ENCODE peak calls at places on chromosomes 4 and X, in seven cellular contexts. O is A549, T is kidney, J is sigmoid colon, D is right atrium auricular region, S is astrocyte of the spinal cord, B is psoas muscle. Y is an unnamed sample.

GRCh38 chr4:102042843-102043802 is 252.6 kb downstream of the BANK1 start:
- DNase-seq in O (no peak), T (no peak), J (no peak), D (no peak), S (no peak), B (no peak), Y (peak; percentile 1)

GRCh38 chr4:115938764-115939443 is 825.5 kb upstream of the NDST4 start:
- DNase-seq in O (no peak), T (no peak), J (no peak), D (no peak), S (no peak), B (no peak), Y (no peak)

GRCh38 chr4:75895744-75896314 is 6.4 kb downstream of the PPEF2 start:
- DNase-seq in O (peak; percentile 15), T (no peak), J (no peak), D (no peak), S (peak; percentile 8), B (no peak), Y (peak; percentile 34)

GRCh38 chr4:38980903-38981676 is 51.1 kb downstream of the TMEM156 start:
- DNase-seq in O (no peak), T (no peak), J (no peak), D (no peak), S (peak; percentile 85), B (no peak), Y (peak; percentile 84)

GRCh38 chrX:140157611-140158010 is 192.3 kb upstream of the CXorf66 start:
- DNase-seq in O (no peak), T (no peak), J (no peak), D (no peak), S (peak; percentile 85), B (no peak), Y (peak; percentile 93)

GRCh38 chr4:11009281-11009680 is 324.7 kb upstream of the CLNK start:
- DNase-seq in O (no peak), T (no peak), J (no peak), D (no peak), S (no peak), B (no peak), Y (no peak)

GRCh38 chr4:6345096-6345830 is 75.6 kb downstream of the WFS1 start:
- DNase-seq in O (no peak), T (peak; percentile 12), J (no peak), D (no peak), S (no peak), B (no peak), Y (no peak)

GRCh38 chr4:181601118-181601517 is 642.1 kb upstream of the TENM3 start:
- DNase-seq in O (no peak), T (no peak), J (no peak), D (no peak), S (no peak), B (no peak), Y (peak; percentile 64)

GRCh38 chr4:170497729-170498128 is 408.0 kb upstream of the AADAT start:
- DNase-seq in O (no peak), T (no peak), J (no peak), D (no peak), S (no peak), B (no peak), Y (no peak)

GRCh38 chrX:108216405-108216804 is 124.8 kb downstream of the ATG4A start:
- DNase-seq in O (no peak), T (no peak), J (no peak), D (no peak), S (peak; percentile 23), B (no peak), Y (no peak)

GRCh38 chrX:50971390-50971789 is 60.9 kb downstream of the BMP15 start:
- DNase-seq in O (no peak), T (no peak), J (no peak), D (no peak), S (no peak), B (no peak), Y (peak; percentile 24)

GRCh38 chr4:1556541-1557220 is 127.4 kb downstream of the FAM53A start:
- DNase-seq in O (no peak), T (no peak), J (no peak), D (no peak), S (no peak), B (no peak), Y (no peak)

GRCh38 chr4:106583567-106583966 is 215.0 kb upstream of the GIMD1 start:
- DNase-seq in O (peak; percentile 31), T (no peak), J (no peak), D (no peak), S (peak; percentile 95), B (no peak), Y (peak; percentile 98)

GRCh38 chr4:15920723-15921591 is 17.6 kb downstream of the FGFBP1 start:
- DNase-seq in O (peak; percentile 63), T (peak; percentile 90), J (no peak), D (peak; percentile 88), S (peak; percentile 97), B (peak; percentile 72), Y (peak; percentile 96)

GRCh38 chr4:91057871-91058270 is 930.7 kb downstream of the CCSER1 start:
- DNase-seq in O (no peak), T (no peak), J (no peak), D (no peak), S (no peak), B (no peak), Y (no peak)

GRCh38 chr4:38669233-38669632 is 5.2 kb downstream of the KLF3 start:
- DNase-seq in O (no peak), T (no peak), J (no peak), D (no peak), S (no peak), B (no peak), Y (no peak)

GRCh38 chr4:99275050-99275449 is 15.7 kb downstream of the ADH1A start:
- DNase-seq in O (no peak), T (no peak), J (no peak), D (no peak), S (no peak), B (no peak), Y (no peak)

GRCh38 chrX:34132028-34132427 is at the start of gene FAM47A:
- DNase-seq in O (no peak), T (no peak), J (no peak), D (no peak), S (no peak), B (no peak), Y (no peak)

GRCh38 chrX:3609800-3610199 is 103.6 kb downstream of the PRKX start:
- DNase-seq in O (no peak), T (no peak), J (no peak), D (no peak), S (peak; percentile 81), B (no peak), Y (peak; percentile 22)

GRCh38 chr4:184237612-184238011 is 19.9 kb upstream of the ENPP6 start:
- DNase-seq in O (no peak), T (no peak), J (no peak), D (no peak), S (no peak), B (no peak), Y (no peak)

GRCh38 chr4:7335363-7336066 is 99.2 kb downstream of the PSAPL1 start:
- DNase-seq in O (peak; percentile 69), T (peak; percentile 82), J (no peak), D (no peak), S (no peak), B (peak; percentile 41), Y (peak; percentile 8)

GRCh38 chr4:1218892-1219552 is 29.9 kb downstream of the CTBP1 start:
- DNase-seq in O (no peak), T (no peak), J (no peak), D (no peak), S (no peak), B (no peak), Y (no peak)

GRCh38 chr4:8308144-8308543 is 38.6 kb downstream of the HTRA3 start:
- DNase-seq in O (no peak), T (no peak), J (peak; percentile 60), D (no peak), S (no peak), B (no peak), Y (no peak)

GRCh38 chr4:114225462-114225861 is 246.0 kb upstream of the ARSJ start:
- DNase-seq in O (no peak), T (no peak), J (no peak), D (no peak), S (no peak), B (no peak), Y (no peak)

GRCh38 chrX:39811391-39811790 is 286.4 kb downstream of the BCOR start:
- DNase-seq in O (no peak), T (no peak), J (no peak), D (no peak), S (no peak), B (no peak), Y (no peak)

GRCh38 chr4:152039085-152039484 is 278.3 kb upstream of the GATB start:
- DNase-seq in O (no peak), T (no peak), J (no peak), D (no peak), S (peak; percentile 79), B (no peak), Y (peak; percentile 77)
- H3K4me3 ChIP-seq in O (no peak overlapping the region), T (no peak overlapping the region), J (no peak overlapping the region), D (no peak overlapping the region), S (no peak overlapping the region), B (no peak overlapping the region), Y (no peak overlapping the region)

GRCh38 chr4:23130845-23131244 is 438.1 kb downstream of the GBA3 start:
- DNase-seq in O (no peak), T (no peak), J (no peak), D (no peak), S (no peak), B (no peak), Y (no peak)
- TF ChIP-seq CTCF in O (no peak), T (no peak), J (no peak), D (no peak), S (no peak), B (no peak), Y (no peak)

DNA sequence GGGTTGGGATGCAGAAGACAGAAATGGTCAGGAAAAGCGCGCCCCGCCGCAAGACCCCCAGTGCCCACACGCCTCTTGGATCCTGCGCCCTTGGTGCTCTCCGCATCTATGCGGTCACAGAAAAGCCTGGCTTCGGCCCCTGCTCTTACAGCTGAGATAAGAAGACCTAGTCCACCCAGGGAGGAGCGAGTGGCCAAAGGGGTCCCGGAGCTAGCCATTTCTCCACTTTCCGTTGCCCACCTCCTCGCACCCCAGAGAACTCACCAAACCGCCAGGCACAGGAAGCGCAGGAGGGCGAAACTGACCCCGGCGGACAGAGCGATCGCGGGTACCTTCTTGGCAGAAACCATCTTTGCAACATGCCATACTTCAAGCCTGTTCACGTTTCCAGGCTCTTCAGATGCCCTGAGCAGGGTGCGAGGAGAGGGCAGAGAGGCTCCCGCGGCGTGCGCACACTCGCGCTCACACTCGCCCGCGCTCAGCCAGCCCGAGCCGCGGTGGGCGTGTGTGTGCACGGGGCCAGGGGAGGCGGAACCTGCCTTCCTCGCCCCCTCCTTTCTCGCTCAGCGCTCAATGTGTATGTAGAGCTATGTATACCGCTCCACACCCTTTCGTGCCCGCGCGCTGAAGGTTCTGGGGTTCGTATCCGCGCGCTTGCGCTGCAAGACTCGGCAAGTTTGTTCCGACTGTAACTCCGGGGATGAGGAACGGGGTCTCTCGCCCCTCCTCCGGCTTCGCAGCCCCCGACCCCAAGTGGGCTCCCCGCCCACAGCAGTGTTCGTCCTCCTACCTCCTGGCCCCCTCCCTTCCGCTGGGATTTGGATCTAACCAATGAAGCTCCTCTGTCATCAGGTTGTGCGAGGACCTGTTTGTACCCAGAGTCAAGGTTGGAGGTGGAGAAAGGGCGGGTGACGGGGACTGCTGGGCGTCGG is at the start of gene GABRA4:
- DNase-seq in O (no peak), T (peak; percentile 61), J (no peak), D (no peak), S (peak; percentile 20), B (no peak), Y (peak; percentile 26)
- H3K4me3 ChIP-seq in O (no peak within 1 kb of the TSS), T (peak within 1 kb of the TSS; percentile 48), J (peak within 1 kb of the TSS; percentile 30), D (peak within 1 kb of the TSS; percentile 47), S (peak within 1 kb of the TSS; percentile 43), B (no peak within 1 kb of the TSS), Y (no peak within 1 kb of the TSS)

GRCh38 chr4:77045490-77045889 is 30.3 kb downstream of the CCNI start:
- DNase-seq in O (no peak), T (no peak), J (no peak), D (no peak), S (peak; percentile 45), B (no peak), Y (peak; percentile 27)
- TF ChIP-seq CTCF in O (no peak), T (no peak), J (no peak), D (no peak), S (peak; percentile 36), B (peak; percentile 7), Y (peak; percentile 32)

Y was measured in fibroblast of lung.